ENCODE peak calls at places on chromosomes 4 and X, in nine cellular contexts. One of them, this sample, is unnamed.

GRCh38 chr4:174069848-174070330 is 213.6 kb downstream of the FBXO8 start:
- DNase-seq in NCI-H1092 treated with DMSO at 0.1 percent for 48 hours: no peak
- DNase-seq in stomach: no peak
- DNase-seq in kidney glomerular epithelial cell: no peak
- DNase-seq in NCI-H774: no peak
- DNase-seq in stimulated activated naive B cell treated with anti-CD40 and anti-IgM and Interleukin-4, amounts not matched to agents 10 μg/mL and 1 μg/mL and 100 μg/mL, for 72 hours: no peak
- DNase-seq in activated CD8-positive, alpha-beta memory T cell treated with anti-CD3 and anti-CD28 coated beads, Interleukin-2, amount 10 ng/mL, durations not matched to agents 7 days and 5 days: no peak
- DNase-seq in mesenteric fat pad: no peak
- DNase-seq in OCI-LY7: no peak
- DNase-seq in this sample: no peak

GRCh38 chrX:140664939-140665338 is 44.6 kb upstream of the LINC00632 start:
- DNase-seq in NCI-H774: no peak
- DNase-seq in OCI-LY7: peak
- DNase-seq in kidney glomerular epithelial cell: peak
- DNase-seq in stomach: no peak
- DNase-seq in activated CD8-positive, alpha-beta memory T cell treated with anti-CD3 and anti-CD28 coated beads, Interleukin-2, amount 10 ng/mL, durations not matched to agents 7 days and 5 days: no peak
- DNase-seq in mesenteric fat pad: no peak
- DNase-seq in NCI-H1092 treated with DMSO at 0.1 percent for 48 hours: no peak
- DNase-seq in stimulated activated naive B cell treated with anti-CD40 and anti-IgM and Interleukin-4, amounts not matched to agents 10 μg/mL and 1 μg/mL and 100 μg/mL, for 72 hours: no peak
- DNase-seq in this sample: no peak

GRCh38 chr4:108135549-108136209 is 33.1 kb downstream of the LEF1 start:
- DNase-seq in NCI-H1092 treated with DMSO at 0.1 percent for 48 hours: no peak
- DNase-seq in NCI-H774: no peak
- DNase-seq in mesenteric fat pad: no peak
- DNase-seq in OCI-LY7: no peak
- DNase-seq in stimulated activated naive B cell treated with anti-CD40 and anti-IgM and Interleukin-4, amounts not matched to agents 10 μg/mL and 1 μg/mL and 100 μg/mL, for 72 hours: no peak
- DNase-seq in activated CD8-positive, alpha-beta memory T cell treated with anti-CD3 and anti-CD28 coated beads, Interleukin-2, amount 10 ng/mL, durations not matched to agents 7 days and 5 days: no peak
- DNase-seq in kidney glomerular epithelial cell: no peak
- DNase-seq in stomach: no peak
- DNase-seq in this sample: no peak

GRCh38 chr4:6795821-6796220 is 13.3 kb downstream of the KIAA0232 start:
- DNase-seq in activated CD8-positive, alpha-beta memory T cell treated with anti-CD3 and anti-CD28 coated beads, Interleukin-2, amount 10 ng/mL, durations not matched to agents 7 days and 5 days: no peak
- DNase-seq in mesenteric fat pad: no peak
- DNase-seq in kidney glomerular epithelial cell: no peak
- DNase-seq in OCI-LY7: no peak
- DNase-seq in NCI-H774: no peak
- DNase-seq in NCI-H1092 treated with DMSO at 0.1 percent for 48 hours: no peak
- DNase-seq in stomach: no peak
- DNase-seq in stimulated activated naive B cell treated with anti-CD40 and anti-IgM and Interleukin-4, amounts not matched to agents 10 μg/mL and 1 μg/mL and 100 μg/mL, for 72 hours: no peak
- DNase-seq in this sample: no peak

GRCh38 chr4:153387981-153388380 is 43.5 kb downstream of the MND1 start:
- DNase-seq in kidney glomerular epithelial cell: no peak
- DNase-seq in activated CD8-positive, alpha-beta memory T cell treated with anti-CD3 and anti-CD28 coated beads, Interleukin-2, amount 10 ng/mL, durations not matched to agents 7 days and 5 days: no peak
- DNase-seq in stomach: no peak
- DNase-seq in OCI-LY7: no peak
- DNase-seq in NCI-H1092 treated with DMSO at 0.1 percent for 48 hours: no peak
- DNase-seq in NCI-H774: no peak
- DNase-seq in stimulated activated naive B cell treated with anti-CD40 and anti-IgM and Interleukin-4, amounts not matched to agents 10 μg/mL and 1 μg/mL and 100 μg/mL, for 72 hours: no peak
- DNase-seq in mesenteric fat pad: no peak
- DNase-seq in this sample: no peak

GRCh38 chrX:45761920-45762319 is 561.2 kb upstream of the DIPK2B start:
- DNase-seq in mesenteric fat pad: no peak
- DNase-seq in NCI-H1092 treated with DMSO at 0.1 percent for 48 hours: no peak
- DNase-seq in OCI-LY7: no peak
- DNase-seq in NCI-H774: no peak
- DNase-seq in stomach: no peak
- DNase-seq in activated CD8-positive, alpha-beta memory T cell treated with anti-CD3 and anti-CD28 coated beads, Interleukin-2, amount 10 ng/mL, durations not matched to agents 7 days and 5 days: no peak
- DNase-seq in kidney glomerular epithelial cell: no peak
- DNase-seq in stimulated activated naive B cell treated with anti-CD40 and anti-IgM and Interleukin-4, amounts not matched to agents 10 μg/mL and 1 μg/mL and 100 μg/mL, for 72 hours: no peak
- DNase-seq in this sample: no peak

GRCh38 chr4:38281416-38282071 is 321.3 kb downstream of the PTTG2 start:
- DNase-seq in mesenteric fat pad: no peak
- DNase-seq in activated CD8-positive, alpha-beta memory T cell treated with anti-CD3 and anti-CD28 coated beads, Interleukin-2, amount 10 ng/mL, durations not matched to agents 7 days and 5 days: no peak
- DNase-seq in stimulated activated naive B cell treated with anti-CD40 and anti-IgM and Interleukin-4, amounts not matched to agents 10 μg/mL and 1 μg/mL and 100 μg/mL, for 72 hours: no peak
- DNase-seq in stomach: no peak
- DNase-seq in NCI-H774: no peak
- DNase-seq in NCI-H1092 treated with DMSO at 0.1 percent for 48 hours: no peak
- DNase-seq in OCI-LY7: no peak
- DNase-seq in kidney glomerular epithelial cell: no peak
- DNase-seq in this sample: no peak

GRCh38 chr4:21517460-21517859 is 431.1 kb downstream of the KCNIP4 start:
- DNase-seq in kidney glomerular epithelial cell: peak
- DNase-seq in mesenteric fat pad: no peak
- DNase-seq in OCI-LY7: no peak
- DNase-seq in NCI-H1092 treated with DMSO at 0.1 percent for 48 hours: no peak
- DNase-seq in stomach: no peak
- DNase-seq in NCI-H774: peak
- DNase-seq in activated CD8-positive, alpha-beta memory T cell treated with anti-CD3 and anti-CD28 coated beads, Interleukin-2, amount 10 ng/mL, durations not matched to agents 7 days and 5 days: no peak
- DNase-seq in stimulated activated naive B cell treated with anti-CD40 and anti-IgM and Interleukin-4, amounts not matched to agents 10 μg/mL and 1 μg/mL and 100 μg/mL, for 72 hours: no peak
- DNase-seq in this sample: no peak

GRCh38 chrX:34918856-34919255 is 23.7 kb upstream of the FAM47B start:
- DNase-seq in NCI-H1092 treated with DMSO at 0.1 percent for 48 hours: peak
- DNase-seq in stomach: no peak
- DNase-seq in activated CD8-positive, alpha-beta memory T cell treated with anti-CD3 and anti-CD28 coated beads, Interleukin-2, amount 10 ng/mL, durations not matched to agents 7 days and 5 days: no peak
- DNase-seq in kidney glomerular epithelial cell: peak
- DNase-seq in OCI-LY7: no peak
- DNase-seq in stimulated activated naive B cell treated with anti-CD40 and anti-IgM and Interleukin-4, amounts not matched to agents 10 μg/mL and 1 μg/mL and 100 μg/mL, for 72 hours: no peak
- DNase-seq in NCI-H774: no peak
- DNase-seq in mesenteric fat pad: no peak
- DNase-seq in this sample: no peak

GRCh38 chr4:81452452-81453011 is 19.2 kb downstream of the RASGEF1B start:
- DNase-seq in NCI-H1092 treated with DMSO at 0.1 percent for 48 hours: no peak
- DNase-seq in NCI-H774: no peak
- DNase-seq in OCI-LY7: no peak
- DNase-seq in mesenteric fat pad: no peak
- DNase-seq in stomach: no peak
- DNase-seq in activated CD8-positive, alpha-beta memory T cell treated with anti-CD3 and anti-CD28 coated beads, Interleukin-2, amount 10 ng/mL, durations not matched to agents 7 days and 5 days: no peak
- DNase-seq in stimulated activated naive B cell treated with anti-CD40 and anti-IgM and Interleukin-4, amounts not matched to agents 10 μg/mL and 1 μg/mL and 100 μg/mL, for 72 hours: no peak
- DNase-seq in kidney glomerular epithelial cell: peak
- DNase-seq in this sample: no peak

GRCh38 chr4:33649015-33649414 is 2595.3 kb downstream of the ARAP2 start:
- DNase-seq in stomach: no peak
- DNase-seq in kidney glomerular epithelial cell: no peak
- DNase-seq in mesenteric fat pad: no peak
- DNase-seq in stimulated activated naive B cell treated with anti-CD40 and anti-IgM and Interleukin-4, amounts not matched to agents 10 μg/mL and 1 μg/mL and 100 μg/mL, for 72 hours: no peak
- DNase-seq in NCI-H774: no peak
- DNase-seq in NCI-H1092 treated with DMSO at 0.1 percent for 48 hours: no peak
- DNase-seq in OCI-LY7: no peak
- DNase-seq in activated CD8-positive, alpha-beta memory T cell treated with anti-CD3 and anti-CD28 coated beads, Interleukin-2, amount 10 ng/mL, durations not matched to agents 7 days and 5 days: no peak
- DNase-seq in this sample: no peak

GRCh38 chr4:76689079-76689817 is 208.7 kb downstream of the SOWAHB start:
- DNase-seq in stimulated activated naive B cell treated with anti-CD40 and anti-IgM and Interleukin-4, amounts not matched to agents 10 μg/mL and 1 μg/mL and 100 μg/mL, for 72 hours: peak
- DNase-seq in stomach: peak
- DNase-seq in activated CD8-positive, alpha-beta memory T cell treated with anti-CD3 and anti-CD28 coated beads, Interleukin-2, amount 10 ng/mL, durations not matched to agents 7 days and 5 days: no peak
- DNase-seq in NCI-H774: peak
- DNase-seq in mesenteric fat pad: no peak
- DNase-seq in NCI-H1092 treated with DMSO at 0.1 percent for 48 hours: peak
- DNase-seq in OCI-LY7: no peak
- DNase-seq in kidney glomerular epithelial cell: no peak
- DNase-seq in this sample: no peak

GRCh38 chr4:10098770-10099139 is 17.8 kb downstream of the WDR1 start:
- DNase-seq in mesenteric fat pad: no peak
- DNase-seq in stomach: no peak
- DNase-seq in NCI-H774: no peak
- DNase-seq in activated CD8-positive, alpha-beta memory T cell treated with anti-CD3 and anti-CD28 coated beads, Interleukin-2, amount 10 ng/mL, durations not matched to agents 7 days and 5 days: peak
- DNase-seq in OCI-LY7: no peak
- DNase-seq in kidney glomerular epithelial cell: peak
- DNase-seq in stimulated activated naive B cell treated with anti-CD40 and anti-IgM and Interleukin-4, amounts not matched to agents 10 μg/mL and 1 μg/mL and 100 μg/mL, for 72 hours: no peak
- DNase-seq in NCI-H1092 treated with DMSO at 0.1 percent for 48 hours: no peak
- DNase-seq in this sample: no peak

GRCh38 chrX:141791856-141792255 is 46.3 kb upstream of the MAGEC3 start:
- DNase-seq in kidney glomerular epithelial cell: no peak
- DNase-seq in stomach: no peak
- DNase-seq in activated CD8-positive, alpha-beta memory T cell treated with anti-CD3 and anti-CD28 coated beads, Interleukin-2, amount 10 ng/mL, durations not matched to agents 7 days and 5 days: no peak
- DNase-seq in OCI-LY7: no peak
- DNase-seq in NCI-H1092 treated with DMSO at 0.1 percent for 48 hours: no peak
- DNase-seq in NCI-H774: no peak
- DNase-seq in stimulated activated naive B cell treated with anti-CD40 and anti-IgM and Interleukin-4, amounts not matched to agents 10 μg/mL and 1 μg/mL and 100 μg/mL, for 72 hours: no peak
- DNase-seq in mesenteric fat pad: no peak
- DNase-seq in this sample: no peak

GRCh38 chr4:89307446-89308160 is at the start of gene GPRIN3:
- DNase-seq in NCI-H1092 treated with DMSO at 0.1 percent for 48 hours: peak
- DNase-seq in activated CD8-positive, alpha-beta memory T cell treated with anti-CD3 and anti-CD28 coated beads, Interleukin-2, amount 10 ng/mL, durations not matched to agents 7 days and 5 days: peak
- DNase-seq in stomach: peak
- DNase-seq in stimulated activated naive B cell treated with anti-CD40 and anti-IgM and Interleukin-4, amounts not matched to agents 10 μg/mL and 1 μg/mL and 100 μg/mL, for 72 hours: peak
- DNase-seq in mesenteric fat pad: peak
- DNase-seq in OCI-LY7: peak
- DNase-seq in kidney glomerular epithelial cell: no peak
- DNase-seq in NCI-H774: no peak
- DNase-seq in this sample: peak

GRCh38 chrX:13692771-13693231 is 3.9 kb downstream of the RAB9A start:
- DNase-seq in stimulated activated naive B cell treated with anti-CD40 and anti-IgM and Interleukin-4, amounts not matched to agents 10 μg/mL and 1 μg/mL and 100 μg/mL, for 72 hours: no peak
- DNase-seq in OCI-LY7: no peak
- DNase-seq in NCI-H1092 treated with DMSO at 0.1 percent for 48 hours: no peak
- DNase-seq in activated CD8-positive, alpha-beta memory T cell treated with anti-CD3 and anti-CD28 coated beads, Interleukin-2, amount 10 ng/mL, durations not matched to agents 7 days and 5 days: no peak
- DNase-seq in NCI-H774: no peak
- DNase-seq in stomach: no peak
- DNase-seq in mesenteric fat pad: no peak
- DNase-seq in kidney glomerular epithelial cell: no peak
- DNase-seq in this sample: no peak

GRCh38 chrX:153457827-153458466 is 12.1 kb upstream of the TREX2 start:
- DNase-seq in OCI-LY7: no peak
- DNase-seq in stimulated activated naive B cell treated with anti-CD40 and anti-IgM and Interleukin-4, amounts not matched to agents 10 μg/mL and 1 μg/mL and 100 μg/mL, for 72 hours: no peak
- DNase-seq in NCI-H774: no peak
- DNase-seq in NCI-H1092 treated with DMSO at 0.1 percent for 48 hours: no peak
- DNase-seq in mesenteric fat pad: no peak
- DNase-seq in activated CD8-positive, alpha-beta memory T cell treated with anti-CD3 and anti-CD28 coated beads, Interleukin-2, amount 10 ng/mL, durations not matched to agents 7 days and 5 days: no peak
- DNase-seq in stomach: no peak
- DNase-seq in kidney glomerular epithelial cell: no peak
- DNase-seq in this sample: no peak

GRCh38 chr4:123339507-123340380 is 56.9 kb upstream of the SPRY1 start:
- DNase-seq in NCI-H1092 treated with DMSO at 0.1 percent for 48 hours: no peak
- DNase-seq in stomach: no peak
- DNase-seq in NCI-H774: no peak
- DNase-seq in activated CD8-positive, alpha-beta memory T cell treated with anti-CD3 and anti-CD28 coated beads, Interleukin-2, amount 10 ng/mL, durations not matched to agents 7 days and 5 days: no peak
- DNase-seq in kidney glomerular epithelial cell: no peak
- DNase-seq in OCI-LY7: no peak
- DNase-seq in stimulated activated naive B cell treated with anti-CD40 and anti-IgM and Interleukin-4, amounts not matched to agents 10 μg/mL and 1 μg/mL and 100 μg/mL, for 72 hours: no peak
- DNase-seq in mesenteric fat pad: no peak
- DNase-seq in this sample: no peak

GRCh38 chr4:187501731-187502130 is 493.8 kb upstream of the ZFP42 start:
- DNase-seq in NCI-H1092 treated with DMSO at 0.1 percent for 48 hours: no peak
- DNase-seq in activated CD8-positive, alpha-beta memory T cell treated with anti-CD3 and anti-CD28 coated beads, Interleukin-2, amount 10 ng/mL, durations not matched to agents 7 days and 5 days: no peak
- DNase-seq in OCI-LY7: no peak
- DNase-seq in stimulated activated naive B cell treated with anti-CD40 and anti-IgM and Interleukin-4, amounts not matched to agents 10 μg/mL and 1 μg/mL and 100 μg/mL, for 72 hours: no peak
- DNase-seq in NCI-H774: no peak
- DNase-seq in stomach: no peak
- DNase-seq in kidney glomerular epithelial cell: no peak
- DNase-seq in mesenteric fat pad: no peak
- DNase-seq in this sample: no peak

GRCh38 chrX:29813174-29813573 is 402.2 kb upstream of the MAGEB2 start:
- DNase-seq in kidney glomerular epithelial cell: no peak
- DNase-seq in stomach: no peak
- DNase-seq in mesenteric fat pad: no peak
- DNase-seq in NCI-H774: no peak
- DNase-seq in NCI-H1092 treated with DMSO at 0.1 percent for 48 hours: no peak
- DNase-seq in OCI-LY7: no peak
- DNase-seq in stimulated activated naive B cell treated with anti-CD40 and anti-IgM and Interleukin-4, amounts not matched to agents 10 μg/mL and 1 μg/mL and 100 μg/mL, for 72 hours: no peak
- DNase-seq in activated CD8-positive, alpha-beta memory T cell treated with anti-CD3 and anti-CD28 coated beads, Interleukin-2, amount 10 ng/mL, durations not matched to agents 7 days and 5 days: no peak
- DNase-seq in this sample: no peak

GRCh38 chrX:72346306-72346949 is 40.7 kb upstream of the CITED1 start:
- DNase-seq in NCI-H774: no peak
- DNase-seq in activated CD8-positive, alpha-beta memory T cell treated with anti-CD3 and anti-CD28 coated beads, Interleukin-2, amount 10 ng/mL, durations not matched to agents 7 days and 5 days: no peak
- DNase-seq in OCI-LY7: no peak
- DNase-seq in stimulated activated naive B cell treated with anti-CD40 and anti-IgM and Interleukin-4, amounts not matched to agents 10 μg/mL and 1 μg/mL and 100 μg/mL, for 72 hours: no peak
- DNase-seq in NCI-H1092 treated with DMSO at 0.1 percent for 48 hours: no peak
- DNase-seq in kidney glomerular epithelial cell: no peak
- DNase-seq in mesenteric fat pad: no peak
- DNase-seq in stomach: no peak
- DNase-seq in this sample: no peak

GRCh38 chrX:8987672-8988250 is 46.2 kb downstream of the FAM9B start:
- DNase-seq in stomach: no peak
- DNase-seq in kidney glomerular epithelial cell: no peak
- DNase-seq in mesenteric fat pad: no peak
- DNase-seq in NCI-H774: no peak
- DNase-seq in stimulated activated naive B cell treated with anti-CD40 and anti-IgM and Interleukin-4, amounts not matched to agents 10 μg/mL and 1 μg/mL and 100 μg/mL, for 72 hours: no peak
- DNase-seq in activated CD8-positive, alpha-beta memory T cell treated with anti-CD3 and anti-CD28 coated beads, Interleukin-2, amount 10 ng/mL, durations not matched to agents 7 days and 5 days: no peak
- DNase-seq in NCI-H1092 treated with DMSO at 0.1 percent for 48 hours: no peak
- DNase-seq in OCI-LY7: peak
- DNase-seq in this sample: no peak

This sample was measured in omental fat pad.